ENCODE peak calls at places on chromosomes 11 and 22, in four cellular contexts. I, O, F and W are unnamed samples.
A peak's percentile ranks its signal among the peaks of the same experiment; 100 is the strongest.

GRCh38 chr11:85718991-85719807 is 33.2 kb upstream of the CCDC89 start:
- DNase-seq in I (peak; percentile 73), O (peak; percentile 22), F (no peak), W (no peak)

GRCh38 chr11:126456783-126457542 is 101.5 kb downstream of the ST3GAL4 start:
- DNase-seq in I (no peak), F (no peak), O (no peak), W (no peak)

GRCh38 chr11:77038029-77038824 is 4.0 kb downstream of the B3GNT6 start:
- DNase-seq in O (no peak), I (no peak), F (no peak), W (no peak)

GRCh38 chr22:44876921-44877320 is 124.5 kb downstream of the ARHGAP8 start:
- DNase-seq in O (no peak), I (no peak), F (no peak), W (no peak)

GRCh38 chr11:7571640-7572000 is 57.8 kb downstream of the PPFIBP2 start:
- DNase-seq in O (peak; percentile 85), I (peak; percentile 51), F (peak; percentile 88), W (peak; percentile 36)

GRCh38 chr22:32226236-32227119 is 21.6 kb upstream of the RFPL2 start:
- DNase-seq in I (no peak), O (no peak), F (no peak), W (no peak)

GRCh38 chr11:20015529-20016427 is 144.5 kb downstream of the DBX1 start:
- DNase-seq in I (no peak), O (no peak), F (no peak), W (no peak)

GRCh38 chr11:3044915-3045314 is 12.3 kb downstream of the CARS1 start:
- DNase-seq in I (no peak), O (no peak), F (no peak), W (no peak)

GRCh38 chr11:45983471-45983845 is 61.0 kb downstream of the LARGE2 start:
- DNase-seq in F (no peak), O (no peak), I (no peak), W (no peak)

GRCh38 chr11:75766449-75767227 is 1.9 kb upstream of the DGAT2 start:
- DNase-seq in I (no peak), F (no peak), O (no peak), W (peak; percentile 64)

GRCh38 chr11:75767228-75767572 is 1.4 kb upstream of the DGAT2 start:
- DNase-seq in F (no peak), O (no peak), I (no peak), W (no peak)

GRCh38 chr11:75768909-75769771 is 562 bp downstream of the DGAT2 start:
- DNase-seq in F (peak; percentile 28), I (no peak), O (no peak), W (peak; percentile 37)

GRCh38 chr11:75767793-75768111 is 826 bp upstream of the DGAT2 start:
- DNase-seq in F (no peak), O (no peak), I (no peak), W (no peak)

DNA sequence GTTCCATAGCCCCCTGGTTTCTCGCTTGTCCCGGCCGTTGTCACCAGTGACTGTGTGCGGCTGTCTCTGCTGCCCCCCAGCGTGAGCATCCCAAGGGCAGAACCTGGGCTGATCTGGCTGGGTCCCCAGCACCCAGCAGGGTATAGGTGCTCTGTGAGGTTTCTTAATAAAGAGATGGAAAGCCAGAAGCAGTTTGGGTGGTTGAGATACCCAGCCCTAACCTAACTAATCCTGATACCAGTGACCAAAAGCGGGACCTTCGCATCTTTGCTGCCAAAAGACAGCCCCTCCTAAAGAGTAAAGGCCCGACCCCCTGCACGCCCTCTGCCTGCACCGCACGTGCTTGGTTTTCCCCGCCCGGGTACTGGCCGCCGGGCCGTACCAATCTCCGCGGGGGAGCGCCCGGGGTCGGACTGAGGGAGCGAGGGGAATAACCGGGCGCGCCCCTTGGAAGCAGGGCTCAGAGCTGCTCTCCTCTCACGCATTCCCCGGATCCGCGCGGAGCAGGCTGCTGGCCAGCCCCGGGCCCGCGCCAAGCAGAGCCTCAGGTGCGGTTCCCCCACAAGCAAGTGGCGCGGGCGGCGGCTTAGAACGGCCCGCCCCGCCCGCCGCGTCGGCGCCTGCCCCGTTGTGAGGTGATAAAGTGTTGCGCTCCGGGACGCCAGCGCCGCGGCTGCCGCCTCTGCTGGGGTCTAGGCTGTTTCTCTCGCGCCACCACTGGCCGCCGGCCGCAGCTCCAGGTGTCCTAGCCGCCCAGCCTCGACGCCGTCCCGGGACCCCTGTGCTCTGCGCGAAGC is at the start of gene DGAT2:
- DNase-seq in O (peak; percentile 80), I (peak; percentile 82), F (peak; percentile 78), W (peak; percentile 92)
- TF ChIP-seq CTCF in O (no peak), I (peak; percentile 42), F (no peak), W (peak; percentile 14)

DNA sequence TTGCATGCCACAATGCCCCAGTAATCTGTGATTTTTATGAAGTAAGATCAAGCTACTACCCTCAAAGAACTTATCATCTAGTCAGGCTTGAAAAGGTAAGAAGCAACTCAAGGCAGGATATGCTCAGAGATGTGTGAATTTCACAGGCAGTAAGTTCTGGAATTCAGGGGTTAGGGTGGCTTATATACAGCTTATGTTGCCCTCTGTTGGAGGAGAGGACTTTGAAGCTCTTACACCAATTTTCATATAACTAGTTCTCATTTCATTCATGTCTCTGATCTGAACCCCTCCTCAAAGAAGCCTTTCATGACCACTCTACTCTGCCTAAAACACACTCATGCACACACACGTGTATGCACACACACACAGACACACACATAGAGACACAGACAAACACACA is 220.5 kb upstream of the ZBED5 start:
- DNase-seq in F (no peak), O (no peak), I (no peak), W (no peak)
- TF ChIP-seq CTCF in F (no peak), O (no peak), I (no peak), W (no peak)

GRCh38 chr11:81007046-81007445 is 1566.2 kb upstream of the TENM4 start:
- DNase-seq in O (no peak), F (no peak), I (no peak), W (no peak)
- TF ChIP-seq CTCF in O (no peak), F (no peak), I (peak; percentile 28), W (no peak)

GRCh38 chr11:12762696-12763324 is 88.6 kb downstream of the TEAD1 start:
- DNase-seq in F (no peak), O (no peak), I (no peak), W (no peak)

GRCh38 chr11:12762283-12762682 is 88.1 kb downstream of the TEAD1 start:
- DNase-seq in O (no peak), I (no peak), F (no peak), W (no peak)

GRCh38 chr11:12757416-12757815 is 83.2 kb downstream of the TEAD1 start:
- DNase-seq in O (no peak), F (no peak), I (no peak), W (no peak)

GRCh38 chr11:12764187-12764914 is 90.1 kb downstream of the TEAD1 start:
- DNase-seq in O (no peak), I (no peak), F (no peak), W (no peak)

GRCh38 chr11:12761029-12761428 is 86.8 kb downstream of the TEAD1 start:
- DNase-seq in O (no peak), I (no peak), F (no peak), W (no peak)
- TF ChIP-seq CTCF in O (no peak), I (no peak), F (no peak), W (no peak)

GRCh38 chr11:109424893-109425292 is 2.9 kb downstream of the C11orf87 start:
- DNase-seq in I (no peak), O (peak; percentile 42), F (peak; percentile 27), W (peak; percentile 15)

GRCh38 chr11:109423114-109423859 is 1.3 kb downstream of the C11orf87 start:
- DNase-seq in I (no peak), O (no peak), F (no peak), W (peak; percentile 26)

GRCh38 chr11:109425554-109425953 is 3.6 kb downstream of the C11orf87 start:
- DNase-seq in F (no peak), I (no peak), O (no peak), W (no peak)

GRCh38 chr11:109423860-109424190 is 1.8 kb downstream of the C11orf87 start:
- DNase-seq in F (no peak), I (no peak), O (no peak), W (no peak)

GRCh38 chr11:109426442-109426841 is 4.5 kb downstream of the C11orf87 start:
- DNase-seq in O (no peak), F (no peak), I (no peak), W (no peak)
- TF ChIP-seq CTCF in O (no peak), F (no peak), I (no peak), W (no peak)

DNA sequence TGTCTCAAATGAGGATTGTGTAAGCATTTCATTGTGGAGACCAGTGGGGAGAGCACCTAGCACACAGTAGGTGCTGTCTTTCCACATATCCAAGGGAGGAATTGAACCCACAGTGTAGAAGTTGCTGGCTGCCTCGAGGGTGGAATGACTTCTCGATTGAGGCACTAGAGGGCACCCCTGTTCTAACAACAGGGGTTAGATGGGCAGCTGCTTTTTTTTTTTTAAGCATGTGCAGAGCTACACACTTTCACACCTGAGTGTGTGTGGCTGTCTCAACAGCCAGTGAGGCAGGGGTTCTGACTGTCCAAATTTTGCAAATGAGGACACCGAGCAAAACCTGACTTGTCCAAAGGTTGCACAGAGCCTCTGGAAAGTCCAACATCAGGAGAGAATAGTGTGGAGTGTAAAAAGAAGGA is 118.2 kb upstream of the CRYBB3 start:
- DNase-seq in O (peak; percentile 58), I (no peak), F (peak; percentile 49), W (peak; percentile 71)
- TF ChIP-seq CTCF in O (no peak), I (peak; percentile 52), F (peak; percentile 40), W (peak; percentile 51)